ENCODE peak calls at places on chromosome 3, in four cellular contexts. I is psoas muscle, L is DND-41, N is vagina. W is an unnamed sample.
A peak's percentile ranks its signal among the peaks of the same experiment; 100 is the strongest.

GRCh38 chr3:23800731-23801130 is 5.0 kb upstream of the UBE2E1 start:
- DNase-seq in I (no peak), L (no peak), N (no peak), W (no peak)

GRCh38 chr3:4426782-4427344 is 40.2 kb downstream of the SUMF1 start:
- DNase-seq in I (no peak), L (peak; percentile 34), N (no peak), W (no peak)

GRCh38 chr3:129003578-129004112 is 2.5 kb downstream of the EFCC1 start:
- DNase-seq in I (no peak), L (no peak), N (no peak), W (peak; percentile 29)

GRCh38 chr3:123739146-123739545 is 145.0 kb downstream of the MYLK start:
- DNase-seq in I (no peak), L (no peak), N (no peak), W (no peak)

GRCh38 chr3:65946438-65946837 is 92.3 kb downstream of the MAGI1 start:
- DNase-seq in I (peak; percentile 44), L (no peak), N (no peak), W (no peak)

GRCh38 chr3:157276801-157277200 is 116.9 kb upstream of the CCNL1 start:
- DNase-seq in I (no peak), L (no peak), N (no peak), W (no peak)

GRCh38 chr3:197682713-197683112 is 54.0 kb downstream of the RUBCN start:
- DNase-seq in I (no peak), L (no peak), N (no peak), W (no peak)

GRCh38 chr3:157182879-157183278 is 22.9 kb upstream of the CCNL1 start:
- DNase-seq in I (no peak), L (no peak), N (no peak), W (no peak)

GRCh38 chr3:136380530-136380929 is 130.4 kb downstream of the PCCB start:
- DNase-seq in I (no peak), L (no peak), N (no peak), W (no peak)

GRCh38 chr3:10352146-10352911 is 31.4 kb upstream of the SEC13 start:
- DNase-seq in I (no peak), L (no peak), N (no peak), W (no peak)

GRCh38 chr3:28940530-28940929 is 340.3 kb upstream of the RBMS3 start:
- DNase-seq in I (no peak), L (no peak), N (no peak), W (no peak)

GRCh38 chr3:130093741-130094391 is 12.2 kb downstream of the ALG1L2 start:
- DNase-seq in I (no peak), L (peak; percentile 83), N (no peak), W (no peak)

GRCh38 chr3:61591300-61591699 is 29.9 kb downstream of the PTPRG start:
- DNase-seq in I (no peak), L (no peak), N (no peak), W (no peak)

GRCh38 chr3:195221015-195221853 is 49.7 kb downstream of the XXYLT1 start:
- DNase-seq in I (peak; percentile 40), L (no peak), N (peak; percentile 80), W (no peak)

GRCh38 chr3:129077222-129077621 is 16.6 kb downstream of the GP9 start:
- DNase-seq in I (no peak), L (no peak), N (no peak), W (no peak)

GRCh38 chr3:33047842-33048834 is 48.8 kb downstream of the GLB1 start:
- DNase-seq in I (no peak), L (peak; percentile 74), N (no peak), W (peak; percentile 51)

GRCh38 chr3:148008591-148008990 is 599.4 kb downstream of the ZIC1 start:
- DNase-seq in I (no peak), L (no peak), N (no peak), W (no peak)

GRCh38 chr3:124078978-124079911 is 87.3 kb upstream of the ROPN1 start:
- DNase-seq in I (no peak), L (peak; percentile 10), N (peak; percentile 58), W (no peak)

GRCh38 chr3:185976977-185977678 is 39.3 kb upstream of the TRA2B start:
- DNase-seq in I (peak; percentile 79), L (peak; percentile 74), N (no peak), W (peak; percentile 47)

GRCh38 chr3:72336821-72337479 is 511.3 kb downstream of the SHQ1 start:
- DNase-seq in I (peak; percentile 88), L (peak; percentile 21), N (no peak), W (no peak)

GRCh38 chr3:104632521-104632920 is 734.2 kb upstream of the ALCAM start:
- DNase-seq in I (no peak), L (no peak), N (no peak), W (no peak)

GRCh38 chr3:59273976-59274375 is 224.2 kb upstream of the CFAP20DC start:
- DNase-seq in I (no peak), L (no peak), N (no peak), W (no peak)

GRCh38 chr3:108006077-108006675 is 84.7 kb downstream of the CD47 start:
- DNase-seq in I (no peak), L (no peak), N (no peak), W (no peak)

GRCh38 chr3:182789371-182789770 is 3.9 kb upstream of the ATP11B start:
- DNase-seq in I (no peak), L (no peak), N (no peak), W (no peak)

GRCh38 chr3:155356594-155357370 is 63.3 kb upstream of the STRIT1 start:
- DNase-seq in I (no peak), L (peak; percentile 44), N (no peak), W (no peak)

GRCh38 chr3:106745344-106746168 is 631.7 kb upstream of the CCDC54 start:
- DNase-seq in I (no peak), L (no peak), N (no peak), W (no peak)

GRCh38 chr3:153284282-153284938 is 122.4 kb downstream of the RAP2B start:
- DNase-seq in I (peak; percentile 42), L (peak; percentile 9), N (no peak), W (peak; percentile 11)

GRCh38 chr3:71645140-71645539 is 61.6 kb upstream of the FOXP1 start:
- DNase-seq in I (no peak), L (no peak), N (no peak), W (no peak)

GRCh38 chr3:158785972-158786371 is 15.9 kb upstream of the MFSD1 start:
- DNase-seq in I (no peak), L (no peak), N (no peak), W (no peak)

GRCh38 chr3:242986-243706 is 46.6 kb downstream of the CHL1 start:
- DNase-seq in I (no peak), L (no peak), N (no peak), W (no peak)

GRCh38 chr3:133535971-133536634 is 37.4 kb upstream of the CDV3 start:
- DNase-seq in I (no peak), L (no peak), N (no peak), W (no peak)

GRCh38 chr3:38630591-38630990 is 18.9 kb downstream of the SCN5A start:
- DNase-seq in I (no peak), L (no peak), N (no peak), W (no peak)

GRCh38 chr3:49733551-49733950 is 9.8 kb upstream of the GMPPB start:
- DNase-seq in I (no peak), L (no peak), N (no peak), W (no peak)

GRCh38 chr3:38454884-38455638 is 1.4 kb downstream of the ACVR2B start:
- DNase-seq in I (peak; percentile 77), L (peak; percentile 74), N (no peak), W (peak; percentile 30)

GRCh38 chr3:50371133-50371670 is 11.9 kb upstream of the TMEM115 start:
- DNase-seq in I (no peak), L (no peak), N (no peak), W (no peak)

GRCh38 chr3:138092023-138092422 is 23.4 kb downstream of the DZIP1L start:
- DNase-seq in I (no peak), L (no peak), N (no peak), W (no peak)

DNA sequence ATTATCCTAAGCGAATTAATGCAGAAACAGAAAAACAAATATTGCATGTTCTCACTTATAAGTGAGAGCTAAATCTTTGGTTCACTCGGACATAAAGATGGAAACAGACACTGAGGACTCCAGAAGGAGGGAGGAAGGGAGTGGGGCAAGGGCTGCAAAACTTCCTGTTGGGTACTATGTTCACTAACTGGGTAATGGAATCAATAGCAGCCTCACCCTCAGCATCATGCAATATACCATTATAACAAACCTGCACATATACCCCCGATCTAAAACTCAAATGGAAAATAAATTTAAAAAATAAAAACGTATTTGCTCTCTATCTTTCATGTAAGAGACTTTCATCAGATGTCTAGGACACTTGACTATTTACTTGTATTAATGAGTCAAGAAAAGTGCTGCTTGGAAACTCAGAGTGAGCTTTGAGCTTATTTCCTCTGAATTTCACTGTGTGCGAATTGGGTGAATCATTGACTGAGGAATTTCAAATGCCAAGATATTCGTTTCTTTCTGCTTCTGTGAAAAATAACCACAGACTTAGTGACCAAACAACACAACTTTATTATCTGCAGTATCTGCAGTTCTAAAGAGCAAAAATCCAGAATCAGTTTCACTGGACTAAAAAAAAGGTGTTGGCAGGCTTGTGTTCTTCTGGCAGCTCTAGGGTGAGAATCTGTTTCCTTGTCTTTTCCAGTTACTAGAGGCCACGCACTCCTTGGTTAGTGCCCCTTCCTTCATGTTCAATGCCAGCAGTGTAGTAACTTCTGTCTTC is 18.4 kb downstream of the TM4SF18 start:
- DNase-seq in I (no peak), L (no peak), N (no peak), W (no peak)
- H3K27ac ChIP-seq in I (no peak overlapping the region), L (no peak overlapping the region), N (no peak overlapping the region), W (no peak overlapping the region)

GRCh38 chr3:31962801-31963205 is 18.3 kb downstream of the OSBPL10 start:
- DNase-seq in I (no peak), L (no peak), N (no peak), W (no peak)

GRCh38 chr3:31958721-31959152 is 22.3 kb downstream of the OSBPL10 start:
- DNase-seq in I (no peak), L (no peak), N (no peak), W (no peak)

GRCh38 chr3:31959951-31960792 is 20.9 kb downstream of the OSBPL10 start:
- DNase-seq in I (no peak), L (no peak), N (no peak), W (no peak)

GRCh38 chr3:31957106-31957505 is 24.0 kb downstream of the OSBPL10 start:
- DNase-seq in I (no peak), L (no peak), N (no peak), W (no peak)

GRCh38 chr3:31960793-31961431 is 20.1 kb downstream of the OSBPL10 start:
- DNase-seq in I (no peak), L (peak; percentile 18), N (no peak), W (no peak)
- H3K27ac ChIP-seq in I (no peak overlapping the region), L (no peak overlapping the region), N (peak overlapping the region; percentile 77), W (no peak overlapping the region)

GRCh38 chr3:30258426-30259392 is 347.7 kb upstream of the TGFBR2 start:
- DNase-seq in I (no peak), L (no peak), N (no peak), W (no peak)
- H3K27ac ChIP-seq in I (no peak overlapping the region), L (no peak overlapping the region), N (no peak overlapping the region), W (no peak overlapping the region)

DNA sequence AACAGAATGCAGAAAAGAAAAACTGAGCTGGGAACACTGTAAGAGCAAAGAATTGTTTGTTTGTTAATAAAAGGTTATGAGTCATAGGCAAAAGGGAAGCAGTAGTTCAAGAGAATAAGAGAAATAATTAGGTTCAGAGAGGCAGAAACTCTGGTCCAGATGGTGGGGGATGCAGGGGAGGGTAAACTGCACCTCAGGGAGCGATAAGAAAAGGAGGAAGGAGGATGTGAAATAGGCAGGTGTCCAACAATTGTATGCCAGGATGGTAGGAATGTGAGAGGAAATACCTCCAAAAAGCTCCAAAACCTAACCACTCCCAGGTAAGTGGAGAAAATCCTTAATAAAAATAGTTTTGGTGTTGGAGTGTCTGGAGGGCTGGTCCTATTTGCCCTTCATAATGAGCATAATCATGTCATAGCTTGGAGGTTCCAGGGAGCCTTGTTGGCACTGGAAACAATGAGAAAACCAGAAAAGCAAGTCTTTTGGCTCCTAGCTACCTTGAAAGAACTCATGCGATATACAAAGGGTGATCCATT is 405.4 kb upstream of the TBL1XR1 start:
- DNase-seq in I (no peak), L (no peak), N (no peak), W (no peak)
- H3K27ac ChIP-seq in I (no peak overlapping the region), L (no peak overlapping the region), N (no peak overlapping the region), W (no peak overlapping the region)

W was measured in effector memory CD4-positive, alpha-beta T cell.